ENCODE peak calls at places on chromosomes 7 and 10, in nine cellular contexts. B is neural crest cell, U is AML-193, J is neuronal stem cell, S is left lobe of liver, P is HT-29, L is AG08396, G is substantia nigra, H is lung. T is an unnamed sample.

GRCh38 chr7:79282051-79282694 is 171.3 kb downstream of the MAGI2 start:
- DNase-seq in B (no peak), U (no peak), J (no peak), S (no peak), P (peak; percentile 73), L (peak; percentile 27), G (no peak), H (no peak), T (no peak)

GRCh38 chr10:68327889-68328786 is 3.7 kb upstream of the HNRNPH3 start:
- DNase-seq in B (no peak), U (peak; percentile 91), J (no peak), S (no peak), P (peak; percentile 33), L (peak; percentile 53), G (no peak), H (no peak), T (no peak)

GRCh38 chr7:27201231-27202017 is 1.5 kb upstream of the HOXA13 start:
- DNase-seq in B (no peak), U (peak; percentile 58), J (no peak), S (peak; percentile 38), P (peak; percentile 72), L (no peak), G (no peak), H (no peak), T (no peak)

GRCh38 chr7:32809871-32810270 is 81.7 kb downstream of the KBTBD2 start:
- DNase-seq in B (no peak), U (no peak), J (no peak), S (no peak), P (no peak), L (no peak), G (no peak), H (no peak), T (no peak)

GRCh38 chr7:99558306-99559275 is at the start of gene ZNF655:
- DNase-seq in B (peak; percentile 94), U (peak; percentile 61), J (peak; percentile 95), S (peak; percentile 87), P (peak; percentile 69), L (peak; percentile 91), G (peak; percentile 60), H (peak; percentile 92), T (peak; percentile 89)

GRCh38 chr10:124403548-124403947 is 15.2 kb downstream of the OAT start:
- DNase-seq in B (no peak), U (peak; percentile 89), J (peak; percentile 73), S (peak; percentile 44), P (peak; percentile 92), L (peak; percentile 68), G (no peak), H (no peak), T (no peak)

GRCh38 chr10:88157981-88158465 is 294.6 kb downstream of the PTEN start:
- DNase-seq in B (no peak), U (peak; percentile 39), J (no peak), S (no peak), P (peak; percentile 57), L (peak; percentile 62), G (no peak), H (no peak), T (peak; percentile 48)

GRCh38 chr7:128829391-128830166 is 627 bp upstream of the FLNC start:
- DNase-seq in B (no peak), U (no peak), J (no peak), S (peak; percentile 64), P (no peak), L (peak; percentile 60), G (no peak), H (no peak), T (no peak)

GRCh38 chr10:17877121-17877520 is 68.0 kb downstream of the MRC1 start:
- DNase-seq in B (no peak), U (no peak), J (no peak), S (no peak), P (no peak), L (no peak), G (no peak), H (no peak), T (no peak)

GRCh38 chr7:112370436-112370835 is 79.8 kb upstream of the IFRD1 start:
- DNase-seq in B (no peak), U (no peak), J (no peak), S (no peak), P (no peak), L (no peak), G (no peak), H (peak; percentile 42), T (no peak)

GRCh38 chr7:22563621-22564241 is 63.7 kb upstream of the STEAP1B start:
- DNase-seq in B (no peak), U (no peak), J (no peak), S (no peak), P (no peak), L (no peak), G (no peak), H (no peak), T (no peak)

GRCh38 chr10:124547651-124548168 is 86.1 kb downstream of the LHPP start:
- DNase-seq in B (no peak), U (no peak), J (no peak), S (no peak), P (no peak), L (no peak), G (no peak), H (no peak), T (no peak)

GRCh38 chr10:11425288-11425595 is 186.2 kb downstream of the USP6NL start:
- DNase-seq in B (no peak), U (no peak), J (no peak), S (no peak), P (no peak), L (no peak), G (no peak), H (no peak), T (no peak)

GRCh38 chr10:121580276-121581116 is 17.7 kb downstream of the FGFR2 start:
- DNase-seq in B (no peak), U (no peak), J (no peak), S (no peak), P (no peak), L (no peak), G (no peak), H (no peak), T (no peak)